ENCODE peak calls at places on chromosomes 3 and 15, in six cellular contexts. One of them, this sample, is unnamed. For H3K4me1 and H3K36me3, the result is how much of the 10 kb centered on the place peaks cover.

GRCh38 chr3:152538518-152538917 is 269.8 kb downstream of the MBNL1 start:
- DNase-seq in uterus: no peak
- DNase-seq in ovary: no peak
- DNase-seq in IMR-90: no peak
- DNase-seq in Peyer's patch: no peak
- DNase-seq in neuronal stem cell: no peak
- DNase-seq in this sample: no peak

GRCh38 chr3:15952543-15953175 is 154.9 kb upstream of the ANKRD28 start:
- DNase-seq in uterus: no peak
- DNase-seq in ovary: no peak
- DNase-seq in IMR-90: peak
- DNase-seq in Peyer's patch: no peak
- DNase-seq in neuronal stem cell: no peak
- DNase-seq in this sample: no peak

GRCh38 chr3:33035596-33035995 is 61.4 kb downstream of the GLB1 start:
- DNase-seq in uterus: no peak
- DNase-seq in ovary: no peak
- DNase-seq in IMR-90: peak
- DNase-seq in Peyer's patch: no peak
- DNase-seq in neuronal stem cell: no peak
- DNase-seq in this sample: no peak

GRCh38 chr3:77186728-77187127 is 146.8 kb downstream of the ROBO2 start:
- DNase-seq in uterus: no peak
- DNase-seq in ovary: no peak
- DNase-seq in IMR-90: peak
- DNase-seq in Peyer's patch: no peak
- DNase-seq in neuronal stem cell: no peak
- DNase-seq in this sample: no peak

GRCh38 chr15:65804252-65804931 is 12.3 kb upstream of the DENND4A start:
- DNase-seq in uterus: no peak
- DNase-seq in ovary: no peak
- DNase-seq in IMR-90: peak
- DNase-seq in Peyer's patch: no peak
- DNase-seq in neuronal stem cell: no peak
- DNase-seq in this sample: no peak

GRCh38 chr3:148790370-148790769 is 37.2 kb upstream of the CPB1 start:
- DNase-seq in uterus: no peak
- DNase-seq in ovary: no peak
- DNase-seq in IMR-90: no peak
- DNase-seq in Peyer's patch: no peak
- DNase-seq in neuronal stem cell: no peak
- DNase-seq in this sample: no peak

GRCh38 chr3:116815321-116815720 is 105.7 kb downstream of the TUSC7 start:
- DNase-seq in uterus: no peak
- DNase-seq in ovary: no peak
- DNase-seq in IMR-90: no peak
- DNase-seq in Peyer's patch: no peak
- DNase-seq in neuronal stem cell: no peak
- DNase-seq in this sample: no peak

GRCh38 chr15:62122249-62122648 is 42.8 kb downstream of the C2CD4B start:
- DNase-seq in uterus: no peak
- DNase-seq in ovary: no peak
- DNase-seq in IMR-90: no peak
- DNase-seq in Peyer's patch: no peak
- DNase-seq in neuronal stem cell: no peak
- DNase-seq in this sample: peak

GRCh38 chr3:16090711-16091110 is 83.8 kb upstream of the GALNT15 start:
- DNase-seq in uterus: no peak
- DNase-seq in ovary: no peak
- DNase-seq in IMR-90: peak
- DNase-seq in Peyer's patch: no peak
- DNase-seq in neuronal stem cell: no peak
- DNase-seq in this sample: no peak

GRCh38 chr15:66912441-66912840 is 153.0 kb upstream of the SMAD3 start:
- DNase-seq in uterus: no peak
- DNase-seq in ovary: no peak
- DNase-seq in IMR-90: no peak
- DNase-seq in Peyer's patch: no peak
- DNase-seq in neuronal stem cell: no peak
- DNase-seq in this sample: no peak

GRCh38 chr3:129233538-129233937 is 15.9 kb upstream of the COPG1 start:
- DNase-seq in uterus: no peak
- DNase-seq in ovary: no peak
- DNase-seq in IMR-90: no peak
- DNase-seq in Peyer's patch: peak
- DNase-seq in neuronal stem cell: no peak
- DNase-seq in this sample: no peak

GRCh38 chr15:85926834-85927233 is 132.1 kb upstream of the KLHL25 start:
- DNase-seq in uterus: no peak
- DNase-seq in ovary: no peak
- DNase-seq in IMR-90: no peak
- DNase-seq in Peyer's patch: no peak
- DNase-seq in neuronal stem cell: no peak
- DNase-seq in this sample: no peak

GRCh38 chr3:55637906-55638635 is 151.0 kb upstream of the WNT5A start:
- DNase-seq in uterus: no peak
- DNase-seq in ovary: no peak
- DNase-seq in IMR-90: no peak
- DNase-seq in Peyer's patch: no peak
- DNase-seq in neuronal stem cell: no peak
- DNase-seq in this sample: no peak

GRCh38 chr3:61009025-61009424 is 242.2 kb downstream of the FHIT start:
- DNase-seq in uterus: no peak
- DNase-seq in ovary: no peak
- DNase-seq in IMR-90: no peak
- DNase-seq in Peyer's patch: peak
- DNase-seq in neuronal stem cell: peak
- DNase-seq in this sample: no peak

GRCh38 chr15:85429522-85429921 is 49.1 kb downstream of the AKAP13 start:
- DNase-seq in uterus: no peak
- DNase-seq in ovary: no peak
- DNase-seq in IMR-90: no peak
- DNase-seq in Peyer's patch: no peak
- DNase-seq in neuronal stem cell: no peak
- DNase-seq in this sample: no peak

GRCh38 chr3:190533511-190534282 is 19.8 kb downstream of the IL1RAP start:
- DNase-seq in uterus: peak
- DNase-seq in ovary: peak
- DNase-seq in IMR-90: peak
- DNase-seq in Peyer's patch: no peak
- DNase-seq in neuronal stem cell: no peak
- DNase-seq in this sample: no peak

GRCh38 chr3:123448503-123449091 is at the start of gene ADCY5:
- DNase-seq in uterus: peak
- DNase-seq in ovary: peak
- DNase-seq in IMR-90: no peak
- DNase-seq in Peyer's patch: no peak
- DNase-seq in neuronal stem cell: peak
- DNase-seq in this sample: peak

GRCh38 chr15:76114561-76114960 is 54.8 kb downstream of the TMEM266 start:
- DNase-seq in uterus: no peak
- DNase-seq in ovary: no peak
- DNase-seq in IMR-90: no peak
- DNase-seq in Peyer's patch: no peak
- DNase-seq in neuronal stem cell: no peak
- DNase-seq in this sample: no peak

GRCh38 chr15:76117181-76117580 is 57.4 kb downstream of the TMEM266 start:
- DNase-seq in uterus: no peak
- DNase-seq in ovary: no peak
- DNase-seq in IMR-90: no peak
- DNase-seq in Peyer's patch: no peak
- DNase-seq in neuronal stem cell: no peak
- DNase-seq in this sample: no peak

GRCh38 chr15:76118767-76119166 is 59.0 kb downstream of the TMEM266 start:
- DNase-seq in uterus: no peak
- DNase-seq in ovary: no peak
- DNase-seq in IMR-90: no peak
- DNase-seq in Peyer's patch: no peak
- DNase-seq in neuronal stem cell: no peak
- DNase-seq in this sample: no peak

DNA sequence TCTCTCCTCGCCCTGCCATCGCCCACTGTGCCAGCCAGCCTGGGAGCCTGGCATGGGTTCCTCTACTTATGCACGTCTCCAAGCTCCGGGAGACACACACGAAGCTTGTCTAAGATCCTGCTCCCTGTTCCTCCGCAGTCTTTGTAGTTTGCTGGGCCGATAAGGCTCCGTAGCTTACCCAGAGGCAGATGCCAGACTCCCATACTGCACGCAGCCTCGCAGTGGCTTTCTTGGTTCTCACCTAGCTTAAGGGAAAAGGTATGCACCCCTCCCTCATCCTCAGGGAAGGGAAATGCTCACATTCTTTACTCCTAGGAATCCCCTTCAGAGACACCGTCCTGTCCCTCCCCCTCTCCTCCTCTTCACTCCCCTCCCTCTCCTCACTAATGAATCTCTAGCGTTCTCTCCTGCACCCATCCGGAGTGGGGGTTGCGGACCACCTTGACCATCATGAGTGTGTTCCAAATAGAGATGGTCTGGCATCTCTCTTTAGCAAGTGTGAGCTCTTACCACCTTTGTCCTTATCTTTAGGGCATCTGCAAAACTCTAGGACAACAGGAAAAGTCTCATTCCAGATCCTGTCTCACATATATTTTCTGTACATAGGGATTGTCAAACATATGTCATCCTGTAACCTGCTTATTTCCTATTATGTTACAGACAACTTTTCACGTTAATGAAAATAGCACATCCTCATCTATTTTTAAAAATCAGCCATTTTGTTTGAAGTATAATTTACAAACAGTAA is 56.5 kb downstream of the TMEM266 start:
- DNase-seq in uterus: no peak
- DNase-seq in ovary: no peak
- DNase-seq in IMR-90: no peak
- DNase-seq in Peyer's patch: no peak
- DNase-seq in neuronal stem cell: no peak
- DNase-seq in this sample: no peak
- H3K4me3 ChIP-seq in uterus: no peak
- H3K4me3 ChIP-seq in ovary: no peak
- H3K4me3 ChIP-seq in IMR-90: no peak
- H3K4me3 ChIP-seq in Peyer's patch: no peak
- H3K4me3 ChIP-seq in neuronal stem cell: no peak
- H3K4me3 ChIP-seq in this sample: no peak

GRCh38 chr15:101191242-101191641 is 60.6 kb downstream of the CHSY1 start:
- DNase-seq in uterus: no peak
- DNase-seq in ovary: no peak
- DNase-seq in IMR-90: peak
- DNase-seq in Peyer's patch: no peak
- DNase-seq in neuronal stem cell: no peak
- DNase-seq in this sample: no peak
- H3K4me1 ChIP-seq in uterus: under half
- H3K4me1 ChIP-seq in ovary: under half
- H3K4me1 ChIP-seq in IMR-90: under half
- H3K4me1 ChIP-seq in Peyer's patch: under half
- H3K4me1 ChIP-seq in neuronal stem cell: under half
- H3K4me1 ChIP-seq in this sample: under half

DNA sequence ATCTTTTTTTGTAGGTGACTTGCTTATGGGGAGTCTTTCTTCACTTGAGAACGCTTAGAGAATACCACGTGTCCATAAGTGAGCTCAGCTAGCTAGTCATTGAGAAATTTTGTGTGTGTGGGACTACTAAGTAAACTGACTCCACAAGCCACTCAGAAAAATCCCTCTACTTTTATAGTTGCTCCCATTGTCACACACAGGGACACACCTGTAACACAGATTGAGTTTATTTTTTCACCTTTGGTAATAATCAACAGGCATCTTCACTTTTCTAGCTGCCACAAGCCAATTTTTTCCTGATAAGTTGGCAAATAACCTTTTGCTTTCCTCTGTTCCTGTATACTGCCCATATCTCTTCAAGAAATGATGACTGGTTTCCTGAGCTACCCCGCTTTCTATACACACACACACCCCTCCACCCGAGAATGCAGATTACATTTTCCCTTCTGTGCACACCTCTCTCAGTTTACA is 4.5 kb downstream of the TSC22D2 start:
- DNase-seq in uterus: no peak
- DNase-seq in ovary: no peak
- DNase-seq in IMR-90: peak
- DNase-seq in Peyer's patch: no peak
- DNase-seq in neuronal stem cell: no peak
- DNase-seq in this sample: peak
- H3K36me3 ChIP-seq in uterus: under half
- H3K36me3 ChIP-seq in ovary: under half
- H3K36me3 ChIP-seq in IMR-90: under half
- H3K36me3 ChIP-seq in Peyer's patch: under half
- H3K36me3 ChIP-seq in neuronal stem cell: half or more
- H3K36me3 ChIP-seq in this sample: under half

GRCh38 chr3:177294221-177294620 is 96.9 kb upstream of the TBL1XR1 start:
- DNase-seq in uterus: peak
- DNase-seq in ovary: no peak
- DNase-seq in IMR-90: peak
- DNase-seq in Peyer's patch: no peak
- DNase-seq in neuronal stem cell: no peak
- DNase-seq in this sample: peak

GRCh38 chr3:177300039-177300833 is 103.0 kb upstream of the TBL1XR1 start:
- DNase-seq in uterus: no peak
- DNase-seq in ovary: no peak
- DNase-seq in IMR-90: peak
- DNase-seq in Peyer's patch: no peak
- DNase-seq in neuronal stem cell: no peak
- DNase-seq in this sample: peak

GRCh38 chr3:177295116-177295515 is 97.8 kb upstream of the TBL1XR1 start:
- DNase-seq in uterus: no peak
- DNase-seq in ovary: no peak
- DNase-seq in IMR-90: no peak
- DNase-seq in Peyer's patch: no peak
- DNase-seq in neuronal stem cell: no peak
- DNase-seq in this sample: peak

GRCh38 chr3:177300842-177301241 is 103.6 kb upstream of the TBL1XR1 start:
- DNase-seq in uterus: no peak
- DNase-seq in ovary: no peak
- DNase-seq in IMR-90: no peak
- DNase-seq in Peyer's patch: no peak
- DNase-seq in neuronal stem cell: no peak
- DNase-seq in this sample: peak

DNA sequence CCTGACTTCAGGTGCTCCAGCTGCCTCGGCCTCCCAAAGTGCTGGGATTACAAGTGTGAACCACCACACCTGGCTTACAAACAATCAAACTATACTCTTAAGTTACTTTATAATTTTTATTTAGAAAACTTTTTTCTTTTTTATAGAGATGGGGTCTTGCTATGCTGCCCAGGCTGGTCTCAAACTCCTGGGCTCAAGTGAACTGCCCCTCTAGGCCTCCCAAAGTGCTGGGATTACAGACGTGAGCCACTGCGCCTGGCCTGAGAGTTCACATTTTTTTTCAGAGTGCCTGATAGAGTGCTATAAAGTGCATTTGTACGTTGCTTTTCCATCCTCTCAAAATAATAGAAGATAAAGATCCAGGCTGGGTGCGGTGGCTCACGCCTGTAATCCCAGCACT is 102.0 kb upstream of the TBL1XR1 start:
- DNase-seq in uterus: no peak
- DNase-seq in ovary: no peak
- DNase-seq in IMR-90: no peak
- DNase-seq in Peyer's patch: no peak
- DNase-seq in neuronal stem cell: no peak
- DNase-seq in this sample: no peak
- H3K4me3 ChIP-seq in uterus: no peak
- H3K4me3 ChIP-seq in ovary: no peak
- H3K4me3 ChIP-seq in IMR-90: no peak
- H3K4me3 ChIP-seq in Peyer's patch: no peak
- H3K4me3 ChIP-seq in neuronal stem cell: no peak
- H3K4me3 ChIP-seq in this sample: no peak

GRCh38 chr15:58048261-58048660 is 17.2 kb downstream of the ALDH1A2 start:
- DNase-seq in uterus: no peak
- DNase-seq in ovary: no peak
- DNase-seq in IMR-90: no peak
- DNase-seq in Peyer's patch: no peak
- DNase-seq in neuronal stem cell: no peak
- DNase-seq in this sample: no peak
- H3K4me1 ChIP-seq in uterus: under half
- H3K4me1 ChIP-seq in ovary: under half
- H3K4me1 ChIP-seq in IMR-90: under half
- H3K4me1 ChIP-seq in Peyer's patch: under half
- H3K4me1 ChIP-seq in neuronal stem cell: under half
- H3K4me1 ChIP-seq in this sample: under half